ENCODE peak calls at places on chromosomes 4 and X, in six cellular contexts. V is H54; S is iPS DF 19.7; J is hepatic stellate cell; G is stimulated activated naive B cell treated with anti-CD40 and anti-IgM and Interleukin-4, amounts not matched to agents 10 μg/mL and 1 μg/mL and 100 μg/mL, for 72 hours; N is germinal center. A is an unnamed sample.

GRCh38 chr4:40897557-40898203 is 147.9 kb downstream of the NSUN7 start:
- DNase-seq in V (peak), S (no peak), J (peak), G (peak), N (peak), A (peak)

GRCh38 chrX:77548751-77549150 is 101.6 kb downstream of the FGF16 start:
- DNase-seq in V (no peak), S (no peak), J (no peak), G (no peak), N (no peak), A (no peak)

GRCh38 chrX:29617276-29617675 is 598.1 kb upstream of the MAGEB2 start:
- DNase-seq in V (peak), S (no peak), J (peak), G (no peak), N (no peak), A (no peak)

GRCh38 chr4:183600189-183600685 is 58.7 kb downstream of the RWDD4 start:
- DNase-seq in V (no peak), S (peak), J (no peak), G (no peak), N (no peak), A (no peak)

GRCh38 chrX:72576161-72576896 is 3.7 kb upstream of the HDAC8 start:
- DNase-seq in V (no peak), S (no peak), J (no peak), G (no peak), N (no peak), A (no peak)

GRCh38 chr4:168712316-168712855 is 215.5 kb downstream of the PALLD start:
- DNase-seq in V (no peak), S (no peak), J (no peak), G (no peak), N (no peak), A (no peak)

GRCh38 chr4:26860922-26861433 is 337 bp downstream of the STIM2 start:
- DNase-seq in V (peak), S (no peak), J (peak), G (peak), N (peak), A (peak)

GRCh38 chr4:138310991-138311390 is 68.8 kb upstream of the SLC7A11 start:
- DNase-seq in V (no peak), S (no peak), J (peak), G (no peak), N (no peak), A (no peak)

GRCh38 chrX:39396358-39396995 is 595.2 kb downstream of the MID1IP1 start:
- DNase-seq in V (no peak), S (no peak), J (no peak), G (no peak), N (no peak), A (no peak)

GRCh38 chr4:61851126-61851525 is 651.0 kb downstream of the ADGRL3 start:
- DNase-seq in V (no peak), S (no peak), J (no peak), G (no peak), N (no peak), A (no peak)

GRCh38 chrX:9465380-9466114 is 689 bp downstream of the TBL1X start:
- DNase-seq in V (no peak), S (no peak), J (no peak), G (peak), N (peak), A (peak)

GRCh38 chrX:48573690-48574269 is 504 bp upstream of the RBM3 start:
- DNase-seq in V (no peak), S (no peak), J (no peak), G (no peak), N (no peak), A (peak)

GRCh38 chr4:57504139-57504538 is 394.0 kb upstream of the IGFBP7 start:
- DNase-seq in V (no peak), S (no peak), J (no peak), G (no peak), N (no peak), A (no peak)

GRCh38 chr4:14059006-14059405 is 431.5 kb upstream of the BOD1L1 start:
- DNase-seq in V (no peak), S (no peak), J (no peak), G (no peak), N (no peak), A (no peak)

GRCh38 chr4:156137971-156138581 is 184.4 kb upstream of the CTSO start:
- DNase-seq in V (no peak), S (no peak), J (no peak), G (no peak), N (no peak), A (no peak)

GRCh38 chr4:140249351-140249750 is 95.4 kb upstream of the MAML3 start:
- DNase-seq in V (no peak), S (no peak), J (no peak), G (no peak), N (no peak), A (no peak)

GRCh38 chr4:85475631-85476233 is 782 bp downstream of the ARHGAP24 start:
- DNase-seq in V (no peak), S (no peak), J (no peak), G (no peak), N (no peak), A (peak)

GRCh38 chr4:104941661-104942062 is 205.0 kb upstream of the TET2 start:
- DNase-seq in V (no peak), S (no peak), J (no peak), G (no peak), N (no peak), A (no peak)

GRCh38 chr4:41365726-41366125 is 109.0 kb downstream of the UCHL1 start:
- DNase-seq in V (no peak), S (no peak), J (no peak), G (no peak), N (no peak), A (no peak)

GRCh38 chrX:131306602-131307001 is 17.5 kb upstream of the IGSF1 start:
- DNase-seq in V (no peak), S (no peak), J (no peak), G (no peak), N (no peak), A (no peak)

GRCh38 chr4:25949166-25949748 is 35.2 kb downstream of the SMIM20 start:
- DNase-seq in V (no peak), S (peak), J (no peak), G (no peak), N (no peak), A (no peak)

GRCh38 chrX:56802921-56803848 is 74.1 kb downstream of the NBDY start:
- DNase-seq in V (no peak), S (no peak), J (peak), G (peak), N (no peak), A (peak)

GRCh38 chr4:87227704-87228560 is 7.5 kb upstream of the KLHL8 start:
- DNase-seq in V (no peak), S (no peak), J (no peak), G (no peak), N (no peak), A (no peak)

GRCh38 chr4:24763631-24764302 is 31.6 kb upstream of the SOD3 start:
- DNase-seq in V (no peak), S (no peak), J (peak), G (no peak), N (no peak), A (no peak)

GRCh38 chr4:98517444-98518021 is 140.9 kb downstream of the TSPAN5 start:
- DNase-seq in V (no peak), S (no peak), J (no peak), G (no peak), N (no peak), A (no peak)

GRCh38 chr4:134952775-134953174 is 751.2 kb upstream of the PABPC4L start:
- DNase-seq in V (no peak), S (no peak), J (no peak), G (no peak), N (no peak), A (no peak)

GRCh38 chr4:66091801-66092200 is 421.5 kb upstream of the EPHA5 start:
- DNase-seq in V (no peak), S (no peak), J (no peak), G (no peak), N (no peak), A (no peak)

GRCh38 chr4:51858605-51859211 is 15.8 kb downstream of the DCUN1D4 start:
- DNase-seq in V (no peak), S (no peak), J (no peak), G (no peak), N (no peak), A (no peak)

GRCh38 chrX:33188286-33188685 is 23.1 kb downstream of the DMD start:
- DNase-seq in V (no peak), S (no peak), J (no peak), G (no peak), N (no peak), A (no peak)

GRCh38 chr4:25633541-25633940 is 22.1 kb upstream of the SLC34A2 start:
- DNase-seq in V (no peak), S (no peak), J (no peak), G (no peak), N (no peak), A (no peak)

GRCh38 chrX:97308161-97308560 is 424.5 kb downstream of the RPA4 start:
- DNase-seq in V (no peak), S (no peak), J (no peak), G (no peak), N (no peak), A (no peak)

GRCh38 chr4:123616970-123617392 is 220.4 kb downstream of the SPRY1 start:
- DNase-seq in V (no peak), S (no peak), J (peak), G (peak), N (no peak), A (peak)

GRCh38 chrX:7462110-7462509 is 314.2 kb upstream of the PUDP start:
- DNase-seq in V (no peak), S (peak), J (no peak), G (no peak), N (no peak), A (no peak)

GRCh38 chr4:137384476-137384875 is 147.8 kb downstream of the PCDH18 start:
- DNase-seq in V (no peak), S (no peak), J (no peak), G (no peak), N (no peak), A (no peak)